ENCODE peak calls at places on chromosomes 12 and 14, in nine cellular contexts. N is substantia nigra; R is activated CD4-positive, alpha-beta memory T cell treated with anti-CD3 and anti-CD28 coated beads, Interleukin-2, amount 10 ng/mL, durations not matched to agents 7 days and 5 days; O is activated CD8-positive, alpha-beta memory T cell treated with anti-CD3 and anti-CD28 coated beads for 4 hours; Z is glutamatergic neuron; V is EH; U is T-cell; Y is fibroblast of pulmonary artery; P is fibroblast of the conjunctiva. I is an unnamed sample.

GRCh38 chr14:22982013-22982476 is 306 bp downstream of the AJUBA start:
- DNase-seq in U (no peak), Z (peak), R (no peak), O (no peak), Y (no peak), V (no peak), P (no peak), N (no peak), I (no peak)

GRCh38 chr12:48084066-48084465 is 21.8 kb downstream of the SENP1 start:
- DNase-seq in P (no peak), Z (no peak), U (no peak), R (no peak), O (no peak), V (peak), N (no peak), Y (peak), I (peak)

GRCh38 chr12:102920271-102920670 is 3.2 kb upstream of the PAH start:
- DNase-seq in Z (no peak), U (no peak), P (no peak), R (no peak), N (no peak), O (no peak), Y (no peak), V (no peak), I (no peak)

GRCh38 chr12:112906712-112907414 is at the start of gene OAS1:
- DNase-seq in Z (no peak), U (no peak), V (peak), O (no peak), R (peak), Y (peak), P (peak), N (no peak), I (peak)

GRCh38 chr12:89920866-89921265 is 212.2 kb upstream of the ATP2B1 start:
- DNase-seq in O (no peak), N (no peak), P (no peak), U (no peak), V (no peak), R (no peak), Y (no peak), Z (no peak), I (no peak)

GRCh38 chr12:119208626-119209061 is 29.9 kb downstream of the HSPB8 start:
- DNase-seq in Y (peak), N (peak), U (no peak), R (no peak), Z (peak), V (peak), P (peak), O (no peak), I (no peak)

GRCh38 chr14:78446807-78447206 is 276.6 kb downstream of the NRXN3 start:
- DNase-seq in N (no peak), Z (no peak), U (no peak), P (no peak), R (no peak), V (peak), Y (no peak), O (no peak), I (no peak)

GRCh38 chr12:123890536-123890902 is 82.1 kb downstream of the CCDC92 start:
- DNase-seq in V (no peak), U (no peak), R (no peak), Y (no peak), N (no peak), P (no peak), O (no peak), Z (no peak), I (no peak)

GRCh38 chr14:90538095-90538494 is 141.3 kb downstream of the CALM1 start:
- DNase-seq in R (no peak), O (no peak), N (no peak), Z (no peak), P (no peak), U (no peak), V (no peak), Y (no peak), I (no peak)

GRCh38 chr12:53791735-53792326 is 40.1 kb upstream of the CISTR start:
- DNase-seq in P (no peak), U (no peak), N (no peak), Z (peak), Y (no peak), V (peak), O (no peak), R (peak), I (no peak)

GRCh38 chr12:72264548-72265175 is 7.5 kb upstream of the TRHDE start:
- DNase-seq in Y (peak), R (no peak), U (no peak), V (peak), O (no peak), Z (no peak), P (no peak), N (no peak), I (peak)

GRCh38 chr12:524167-524951 is 64.6 kb downstream of the B4GALNT3 start:
- DNase-seq in N (no peak), P (no peak), U (no peak), Z (no peak), Y (no peak), O (no peak), V (no peak), R (no peak), I (no peak)

GRCh38 chr14:31843361-31844091 is 233.6 kb upstream of the ARHGAP5 start:
- DNase-seq in P (no peak), V (peak), U (no peak), O (no peak), Z (no peak), N (no peak), Y (peak), R (no peak), I (no peak)

GRCh38 chr14:52458721-52459085 is 93.6 kb downstream of the TXNDC16 start:
- DNase-seq in N (no peak), Y (peak), Z (no peak), P (no peak), O (no peak), V (peak), U (no peak), R (no peak), I (no peak)

GRCh38 chr14:79585845-79586244 is 625.5 kb downstream of the DIO2 start:
- DNase-seq in V (peak), R (no peak), Y (peak), N (no peak), Z (no peak), U (no peak), O (no peak), P (no peak), I (peak)

GRCh38 chr14:22472935-22473854 is 115.8 kb downstream of the DAD1 start:
- DNase-seq in U (no peak), Z (no peak), V (peak), P (no peak), Y (peak), O (no peak), R (no peak), N (peak), I (peak)

GRCh38 chr12:108761226-108761625 is 29.9 kb upstream of the CORO1C start:
- DNase-seq in P (no peak), V (no peak), N (no peak), O (no peak), Z (no peak), U (no peak), R (no peak), Y (no peak), I (no peak)

GRCh38 chr12:109537136-109537535 is 36.2 kb downstream of the MMAB start:
- DNase-seq in Z (no peak), U (no peak), P (no peak), O (no peak), N (no peak), V (no peak), Y (no peak), R (no peak), I (no peak)

GRCh38 chr12:77772606-77773298 is 57.9 kb upstream of the NAV3 start:
- DNase-seq in P (no peak), U (no peak), O (no peak), R (no peak), Z (no peak), Y (no peak), V (no peak), N (no peak), I (no peak)

GRCh38 chr12:54663603-54664002 is 15.4 kb upstream of the DCD start:
- DNase-seq in N (no peak), R (no peak), U (no peak), Y (no peak), P (no peak), O (no peak), V (no peak), Z (no peak), I (no peak)